ENCODE peak calls at places on chromosomes 7 and 10, in nine cellular contexts. H, Y, Z, O, J, E, G, N and X are unnamed samples.

GRCh38 chr7:132061931-132062330 is 505.5 kb upstream of the PODXL start:
- DNase-seq in G (no peak), E (no peak), O (no peak), Z (no peak), J (no peak), H (peak; percentile 58), Y (no peak), N (no peak), X (no peak)

GRCh38 chr10:27285093-27285492 is 44.5 kb upstream of the ACBD5 start:
- DNase-seq in N (no peak), O (no peak), G (peak; percentile 13), J (peak; percentile 2), Z (peak; percentile 26), H (no peak), Y (no peak), E (peak; percentile 52), X (no peak)

GRCh38 chr10:17984056-17984455 is 32.3 kb downstream of the SLC39A12 start:
- DNase-seq in E (peak; percentile 30), N (no peak), Y (no peak), Z (peak; percentile 40), G (no peak), J (no peak), H (no peak), O (no peak), X (no peak)

GRCh38 chr10:13016413-13016812 is 14.9 kb upstream of the CCDC3 start:
- DNase-seq in H (no peak), E (peak; percentile 39), O (no peak), Y (no peak), N (no peak), G (no peak), Z (peak; percentile 91), J (no peak), X (peak; percentile 95)

GRCh38 chr10:78634389-78634815 is 434.4 kb upstream of the ZMIZ1 start:
- DNase-seq in Y (no peak), E (no peak), O (no peak), N (no peak), Z (peak; percentile 66), H (no peak), G (peak; percentile 70), J (no peak), X (no peak)

GRCh38 chr7:101222275-101222830 is 4.4 kb downstream of the ZNHIT1 start:
- DNase-seq in G (no peak), E (no peak), Z (no peak), J (no peak), Y (no peak), N (no peak), H (no peak), O (no peak), X (no peak)

GRCh38 chr10:71250842-71251241 is 38.5 kb downstream of the UNC5B start:
- DNase-seq in O (no peak), J (no peak), Z (no peak), E (no peak), G (no peak), H (no peak), Y (no peak), N (no peak), X (no peak)

GRCh38 chr7:134966691-134967090 is 19.6 kb upstream of the AGBL3 start:
- DNase-seq in J (no peak), H (no peak), Y (no peak), Z (no peak), N (no peak), G (peak; percentile 19), O (no peak), E (peak; percentile 49), X (no peak)

GRCh38 chr10:13658864-13659685 is 72.3 kb downstream of the PRPF18 start:
- DNase-seq in G (no peak), E (peak; percentile 20), J (no peak), Z (no peak), O (no peak), Y (no peak), H (no peak), N (no peak), X (no peak)

GRCh38 chr7:157684596-157685429 is 348.0 kb downstream of the DNAJB6 start:
- DNase-seq in G (no peak), E (no peak), Y (no peak), N (peak; percentile 66), H (no peak), J (no peak), O (no peak), Z (no peak), X (no peak)

GRCh38 chr7:134019251-134019650 is 107.9 kb upstream of the LRGUK start:
- DNase-seq in H (no peak), Y (no peak), N (no peak), O (no peak), J (no peak), Z (no peak), G (no peak), E (no peak), X (no peak)

GRCh38 chr7:18535811-18536413 is 40.4 kb downstream of the HDAC9 start:
- DNase-seq in J (no peak), N (no peak), H (no peak), G (peak; percentile 54), Z (no peak), Y (no peak), E (peak; percentile 6), O (no peak), X (no peak)

GRCh38 chr10:22228943-22229755 is 11.3 kb upstream of the EBLN1 start:
- DNase-seq in N (peak; percentile 95), Z (peak; percentile 95), J (peak; percentile 82), G (peak; percentile 96), H (peak; percentile 71), E (peak; percentile 96), Y (peak; percentile 78), O (peak; percentile 87), X (peak; percentile 90)

GRCh38 chr7:112157072-112157471 is 49.1 kb downstream of the DOCK4 start:
- DNase-seq in E (no peak), G (no peak), Z (peak; percentile 92), J (no peak), H (peak; percentile 61), O (no peak), N (no peak), Y (no peak), X (peak; percentile 93)

GRCh38 chr10:120966657-120967045 is 115.5 kb downstream of the WDR11 start:
- DNase-seq in H (no peak), J (no peak), N (no peak), G (no peak), Y (no peak), Z (no peak), E (no peak), O (no peak), X (no peak)

GRCh38 chr7:44796034-44796503 is 412 bp upstream of the PPIA start:
- DNase-seq in Y (peak; percentile 3), J (no peak), Z (peak; percentile 53), E (peak; percentile 85), O (peak; percentile 62), G (peak; percentile 83), N (no peak), H (no peak), X (no peak)

GRCh38 chr7:18890134-18890533 is 227.3 kb downstream of the TWIST1 start:
- DNase-seq in E (no peak), Y (no peak), G (no peak), H (peak; percentile 59), N (no peak), O (no peak), Z (peak; percentile 74), J (no peak), X (peak; percentile 84)

GRCh38 chr10:104220515-104220914 is 11.6 kb downstream of the CFAP43 start:
- DNase-seq in Y (no peak), N (no peak), O (no peak), H (no peak), G (no peak), Z (no peak), E (no peak), J (no peak), X (no peak)